ENCODE peak calls at places on chromosomes 3 and 15, in seven cellular contexts. G, O, K, P, L, S and X are unnamed samples.

GRCh38 chr15:74815121-74815933 is 2.7 kb downstream of the LMAN1L start:
- DNase-seq in P (no peak), O (no peak), K (no peak), L (no peak), S (no peak), G (no peak), X (no peak)

GRCh38 chr15:28086175-28086703 is 12.9 kb downstream of the OCA2 start:
- DNase-seq in S (peak; percentile 66), P (no peak), L (peak; percentile 46), G (peak; percentile 28), O (peak; percentile 46), K (peak; percentile 78), X (peak; percentile 66)

GRCh38 chr15:54559405-54560064 is 581.3 kb downstream of the UNC13C start:
- DNase-seq in G (peak; percentile 49), L (no peak), K (no peak), P (no peak), S (no peak), O (no peak), X (no peak)

GRCh38 chr3:45972534-45973402 is 22.9 kb downstream of the FYCO1 start:
- DNase-seq in O (peak; percentile 97), S (no peak), L (no peak), P (no peak), K (no peak), G (peak; percentile 47), X (peak; percentile 41)

GRCh38 chr15:74854453-74854852 is 11.5 kb upstream of the ULK3 start:
- DNase-seq in S (no peak), L (no peak), O (no peak), G (no peak), P (no peak), K (no peak), X (no peak)

GRCh38 chr15:76056931-76057330 is 2.9 kb upstream of the TMEM266 start:
- DNase-seq in L (no peak), K (no peak), O (no peak), P (no peak), S (no peak), G (no peak), X (peak; percentile 63)

GRCh38 chr15:90101969-90102890 is at the start of gene IDH2:
- DNase-seq in O (peak; percentile 79), L (peak; percentile 72), P (peak; percentile 50), S (peak; percentile 74), K (peak; percentile 98), G (peak; percentile 85), X (peak; percentile 88)

GRCh38 chr15:95897651-95898050 is 432.8 kb upstream of the NR2F2 start:
- DNase-seq in S (no peak), O (no peak), K (no peak), G (no peak), P (no peak), L (no peak), X (no peak)

GRCh38 chr15:45399381-45400212 is 21.3 kb upstream of the GATM start:
- DNase-seq in L (no peak), O (peak; percentile 66), S (no peak), P (no peak), K (peak; percentile 23), G (peak; percentile 91), X (peak; percentile 68)

GRCh38 chr15:85354432-85354831 is 26.0 kb upstream of the AKAP13 start:
- DNase-seq in G (no peak), O (peak; percentile 77), S (no peak), K (no peak), P (no peak), L (no peak), X (no peak)

GRCh38 chr15:32100286-32100685 is 70.0 kb downstream of the CHRNA7 start:
- DNase-seq in O (no peak), S (no peak), K (no peak), L (no peak), P (no peak), G (no peak), X (no peak)

GRCh38 chr3:112121577-112122547 is 11.2 kb downstream of the GCSAM start:
- DNase-seq in S (no peak), P (no peak), L (no peak), K (no peak), G (no peak), O (no peak), X (no peak)

GRCh38 chr3:123423026-123423425 is 25.9 kb downstream of the ADCY5 start:
- DNase-seq in K (no peak), O (no peak), G (peak; percentile 59), S (no peak), L (no peak), P (no peak), X (no peak)